ENCODE peak calls at places on chromosome 19, in eight cellular contexts. W, P, V, I, A, C, Z and U are unnamed samples.
A peak's percentile ranks its signal among the peaks of the same experiment; 100 is the strongest.

GRCh38 chr19:46225558-46226004 is 4.0 kb upstream of the IGFL1 start:
- DNase-seq in W (peak; percentile 26), P (no peak), V (no peak), I (peak; percentile 29), A (peak; percentile 56), C (no peak), Z (no peak), U (no peak)

GRCh38 chr19:45038931-45039893 is at the start of gene CLASRP:
- DNase-seq in W (peak; percentile 91), P (peak; percentile 90), V (peak; percentile 81), I (peak; percentile 88), A (peak; percentile 83), C (peak; percentile 90), Z (peak; percentile 92), U (peak; percentile 70)

GRCh38 chr19:33089061-33089460 is 8.1 kb downstream of the GPATCH1 start:
- DNase-seq in W (no peak), P (no peak), V (no peak), I (no peak), A (no peak), C (no peak), Z (no peak), U (no peak)

GRCh38 chr19:8626823-8627222 is 3.6 kb upstream of the NFILZ start:
- DNase-seq in W (no peak), P (no peak), V (no peak), I (no peak), A (no peak), C (no peak), Z (no peak), U (no peak)

GRCh38 chr19:411723-412355 is 2.9 kb upstream of the C2CD4C start:
- DNase-seq in W (no peak), P (no peak), V (no peak), I (no peak), A (no peak), C (no peak), Z (no peak), U (no peak)

GRCh38 chr19:47228937-47229673 is 1.9 kb downstream of the BBC3 start:
- DNase-seq in W (no peak), P (no peak), V (no peak), I (peak; percentile 60), A (peak; percentile 75), C (peak; percentile 40), Z (no peak), U (no peak)

GRCh38 chr19:11306337-11306736 is 10.4 kb downstream of the TSPAN16 start:
- DNase-seq in W (no peak), P (no peak), V (no peak), I (no peak), A (no peak), C (no peak), Z (no peak), U (no peak)

GRCh38 chr19:53977991-53978731 is 13.3 kb upstream of the CACNG6 start:
- DNase-seq in W (no peak), P (peak; percentile 66), V (no peak), I (no peak), A (no peak), C (peak; percentile 21), Z (peak; percentile 91), U (peak; percentile 52)

GRCh38 chr19:1355974-1356865 is 27.5 kb upstream of the NDUFS7 start:
- DNase-seq in W (no peak), P (no peak), V (no peak), I (no peak), A (no peak), C (peak; percentile 84), Z (no peak), U (no peak)

GRCh38 chr19:53506728-53507127 is 31.2 kb upstream of the ZNF331 start:
- DNase-seq in W (no peak), P (no peak), V (no peak), I (no peak), A (no peak), C (no peak), Z (no peak), U (no peak)

GRCh38 chr19:40542197-40542859 is 34.3 kb upstream of the SHKBP1 start:
- DNase-seq in W (peak; percentile 90), P (no peak), V (peak; percentile 57), I (no peak), A (no peak), C (peak; percentile 56), Z (peak; percentile 43), U (no peak)